ENCODE peak calls at places on chromosome 5, in nine cellular contexts. S is CD4-positive, CD25-positive, alpha-beta regulatory T cell; Q is anterior cingulate cortex; G is GM23248; N is Calu3; E is activated CD4-positive, alpha-beta T cell treated with anti-CD3 and anti-CD28 coated beads, Interleukin-2, amount 50 U/mL, for 1 hour; K is germinal center; C is NCI-H1092; X is HT1080. H is an unnamed sample.

GRCh38 chr5:34684281-34684979 is 28.3 kb downstream of the RAI14 start:
- DNase-seq in G (peak), Q (no peak), K (no peak), S (no peak), C (no peak), N (peak), X (peak), E (no peak), H (peak)

GRCh38 chr5:148957591-148958202 is 105.2 kb downstream of the SH3TC2 start:
- DNase-seq in K (peak), S (peak), Q (no peak), X (peak), N (peak), G (peak), C (no peak), E (peak), H (no peak)

GRCh38 chr5:130102995-130103394 is 198.7 kb downstream of the CHSY3 start:
- DNase-seq in Q (no peak), S (no peak), C (no peak), N (no peak), K (no peak), E (no peak), X (no peak), G (no peak), H (no peak)

GRCh38 chr5:116532762-116533525 is 41.7 kb downstream of the SEMA6A start:
- DNase-seq in C (peak), S (no peak), Q (no peak), N (no peak), X (no peak), E (no peak), K (no peak), G (no peak), H (peak)

GRCh38 chr5:128774605-128775004 is 190.7 kb upstream of the SLC27A6 start:
- DNase-seq in E (no peak), N (peak), G (no peak), C (no peak), Q (no peak), S (no peak), K (no peak), X (peak), H (no peak)

GRCh38 chr5:144219869-144220268 is 49.2 kb downstream of the KCTD16 start:
- DNase-seq in E (no peak), K (no peak), N (no peak), G (no peak), C (no peak), Q (no peak), X (no peak), S (no peak), H (no peak)

GRCh38 chr5:21184566-21184965 is 1196.6 kb upstream of the CDH18 start:
- DNase-seq in G (no peak), N (no peak), K (no peak), X (no peak), C (no peak), S (no peak), E (no peak), Q (no peak), H (no peak)

GRCh38 chr5:82244854-82245635 is 33.1 kb downstream of the RPS23 start:
- DNase-seq in E (no peak), N (no peak), X (no peak), G (peak), K (no peak), C (no peak), Q (no peak), S (no peak), H (no peak)

GRCh38 chr5:79109527-79110492 is 1.8 kb upstream of the BHMT start:
- DNase-seq in K (peak), N (peak), S (peak), Q (no peak), C (no peak), G (no peak), E (peak), X (no peak), H (peak)

GRCh38 chr5:78587081-78587774 is 61.3 kb downstream of the LHFPL2 start:
- DNase-seq in Q (no peak), G (peak), E (no peak), N (no peak), X (no peak), S (no peak), K (no peak), C (no peak), H (no peak)

GRCh38 chr5:170434953-170435605 is 45.9 kb upstream of the KCNMB1 start:
- DNase-seq in S (peak), Q (peak), G (peak), K (peak), X (peak), E (peak), N (peak), C (peak), H (peak)

GRCh38 chr5:156716981-156717380 is 133.1 kb upstream of the PPP1R2B start:
- DNase-seq in C (no peak), E (no peak), K (no peak), Q (no peak), X (no peak), G (no peak), S (no peak), N (no peak), H (no peak)

GRCh38 chr5:169169786-169170185 is 131.2 kb downstream of the SLIT3 start:
- DNase-seq in Q (no peak), X (peak), S (no peak), G (no peak), E (no peak), C (no peak), N (no peak), K (no peak), H (peak)

GRCh38 chr5:158058208-158058607 is 199.3 kb upstream of the CLINT1 start:
- DNase-seq in N (no peak), K (no peak), E (no peak), G (no peak), C (no peak), S (no peak), X (no peak), Q (no peak), H (peak)

GRCh38 chr5:1776831-1777230 is 22.8 kb downstream of the MRPL36 start:
- DNase-seq in N (no peak), C (no peak), G (no peak), Q (no peak), K (no peak), S (no peak), E (no peak), X (no peak), H (no peak)

GRCh38 chr5:91252916-91253315 is 130.2 kb downstream of the ARRDC3 start:
- DNase-seq in N (no peak), S (no peak), X (no peak), C (no peak), K (no peak), G (no peak), E (no peak), Q (no peak), H (no peak)

GRCh38 chr5:113204525-113205161 is 228.0 kb downstream of the DCP2 start:
- DNase-seq in X (no peak), E (no peak), K (no peak), Q (no peak), G (peak), N (no peak), C (no peak), S (no peak), H (peak)

GRCh38 chr5:175861337-175862130 is 9.8 kb upstream of the CPLX2 start:
- DNase-seq in G (no peak), K (no peak), X (no peak), S (no peak), E (peak), N (no peak), Q (no peak), C (peak), H (no peak)

GRCh38 chr5:55324815-55325418 is 17.1 kb downstream of the MTREX start:
- DNase-seq in E (no peak), Q (no peak), S (peak), N (no peak), X (peak), K (peak), C (no peak), G (peak), H (no peak)

GRCh38 chr5:145925353-145925752 is 11.0 kb upstream of the SH3RF2 start:
- DNase-seq in N (no peak), S (no peak), X (peak), E (no peak), G (peak), C (no peak), Q (no peak), K (no peak), H (peak)

GRCh38 chr5:176444742-176445141 is 3.4 kb upstream of the FAF2 start:
- DNase-seq in Q (no peak), E (no peak), G (no peak), C (no peak), N (no peak), S (no peak), X (no peak), K (no peak), H (no peak)

GRCh38 chr5:15927710-15928380 is 251.7 kb downstream of the MARCHF11 start:
- DNase-seq in Q (no peak), C (no peak), G (no peak), E (no peak), K (no peak), X (no peak), N (no peak), S (no peak), H (no peak)

GRCh38 chr5:55062039-55062779 is 38.2 kb downstream of the GZMK start:
- DNase-seq in C (no peak), E (peak), N (no peak), S (peak), X (no peak), G (no peak), Q (no peak), K (no peak), H (no peak)

GRCh38 chr5:39599721-39600431 is 175.1 kb upstream of the DAB2 start:
- DNase-seq in G (peak), X (peak), E (no peak), N (no peak), K (no peak), S (no peak), C (no peak), Q (no peak), H (no peak)

H was measured in islet precursor cell.